ENCODE peak calls at places on chromosomes 16 and 17, in six cellular contexts. One of them, this sample, is unnamed.
A peak's percentile ranks its signal among the peaks of the same experiment; 100 is the strongest.

GRCh38 chr17:58319181-58320162 is 9.1 kb downstream of the TSPOAP1 start:
- DNase-seq in colonic mucosa: no peak
- DNase-seq in WERI-Rb-1: no peak
- DNase-seq in thoracic aorta: no peak
- DNase-seq in small intestine: no peak
- DNase-seq in fibroblast of lung: no peak
- DNase-seq in this sample: peak; percentile 50

GRCh38 chr17:7216242-7217112 is 3.2 kb downstream of the DLG4 start:
- DNase-seq in small intestine: no peak
- DNase-seq in WERI-Rb-1: no peak
- DNase-seq in colonic mucosa: no peak
- DNase-seq in thoracic aorta: no peak
- DNase-seq in fibroblast of lung: no peak
- DNase-seq in this sample: no peak

GRCh38 chr17:21213491-21214014 is 408 bp downstream of the TMEM11 start:
- DNase-seq in thoracic aorta: no peak
- DNase-seq in colonic mucosa: no peak
- DNase-seq in fibroblast of lung: no peak
- DNase-seq in small intestine: peak; percentile 17
- DNase-seq in WERI-Rb-1: no peak
- DNase-seq in this sample: peak; percentile 88

GRCh38 chr16:72621651-72622050 is 426.3 kb downstream of the ZFHX3 start:
- DNase-seq in small intestine: no peak
- DNase-seq in colonic mucosa: no peak
- DNase-seq in fibroblast of lung: peak; percentile 11
- DNase-seq in WERI-Rb-1: no peak
- DNase-seq in thoracic aorta: no peak
- DNase-seq in this sample: no peak

GRCh38 chr16:46972971-46973456 is 460 bp downstream of the DNAJA2 start:
- DNase-seq in small intestine: no peak
- DNase-seq in fibroblast of lung: peak; percentile 25
- DNase-seq in thoracic aorta: no peak
- DNase-seq in colonic mucosa: peak; percentile 53
- DNase-seq in WERI-Rb-1: peak; percentile 21
- DNase-seq in this sample: peak; percentile 80

GRCh38 chr16:71924710-71925109 is 29.4 kb downstream of the IST1 start:
- DNase-seq in small intestine: no peak
- DNase-seq in WERI-Rb-1: no peak
- DNase-seq in thoracic aorta: no peak
- DNase-seq in colonic mucosa: no peak
- DNase-seq in fibroblast of lung: no peak
- DNase-seq in this sample: no peak

GRCh38 chr17:82492647-82493516 is 26.6 kb upstream of the FOXK2 start:
- DNase-seq in fibroblast of lung: peak; percentile 77
- DNase-seq in WERI-Rb-1: no peak
- DNase-seq in thoracic aorta: no peak
- DNase-seq in colonic mucosa: no peak
- DNase-seq in small intestine: no peak
- DNase-seq in this sample: peak; percentile 28

GRCh38 chr17:74677558-74678466 is 34.9 kb downstream of the CD300LF start:
- DNase-seq in colonic mucosa: no peak
- DNase-seq in fibroblast of lung: peak; percentile 1
- DNase-seq in WERI-Rb-1: peak; percentile 95
- DNase-seq in thoracic aorta: no peak
- DNase-seq in small intestine: peak; percentile 13
- DNase-seq in this sample: no peak

GRCh38 chr16:51151435-51151950 is 423 bp upstream of the SALL1 start:
- DNase-seq in WERI-Rb-1: peak; percentile 94
- DNase-seq in colonic mucosa: peak; percentile 31
- DNase-seq in fibroblast of lung: peak; percentile 92
- DNase-seq in small intestine: no peak
- DNase-seq in thoracic aorta: no peak
- DNase-seq in this sample: peak; percentile 95

GRCh38 chr17:47999612-48000011 is 28.7 kb downstream of the CDK5RAP3 start:
- DNase-seq in WERI-Rb-1: peak; percentile 73
- DNase-seq in colonic mucosa: no peak
- DNase-seq in small intestine: peak; percentile 17
- DNase-seq in fibroblast of lung: peak; percentile 72
- DNase-seq in thoracic aorta: no peak
- DNase-seq in this sample: peak; percentile 51

GRCh38 chr16:1614226-1615102 is 2.3 kb downstream of the CRAMP1 start:
- DNase-seq in colonic mucosa: peak; percentile 22
- DNase-seq in small intestine: peak; percentile 15
- DNase-seq in fibroblast of lung: peak; percentile 38
- DNase-seq in thoracic aorta: no peak
- DNase-seq in WERI-Rb-1: peak; percentile 28
- DNase-seq in this sample: peak; percentile 89

GRCh38 chr17:929547-929946 is 50.0 kb downstream of the NXN start:
- DNase-seq in WERI-Rb-1: peak; percentile 78
- DNase-seq in small intestine: no peak
- DNase-seq in thoracic aorta: no peak
- DNase-seq in fibroblast of lung: no peak
- DNase-seq in colonic mucosa: no peak
- DNase-seq in this sample: peak; percentile 32

GRCh38 chr16:70660672-70661350 is 14.5 kb downstream of the IL34 start:
- DNase-seq in WERI-Rb-1: no peak
- DNase-seq in thoracic aorta: no peak
- DNase-seq in colonic mucosa: no peak
- DNase-seq in small intestine: no peak
- DNase-seq in fibroblast of lung: no peak
- DNase-seq in this sample: peak; percentile 88

GRCh38 chr17:2937331-2938003 is 125.9 kb downstream of the OR1D5 start:
- DNase-seq in small intestine: no peak
- DNase-seq in thoracic aorta: no peak
- DNase-seq in WERI-Rb-1: no peak
- DNase-seq in colonic mucosa: no peak
- DNase-seq in fibroblast of lung: no peak
- DNase-seq in this sample: no peak

GRCh38 chr17:624341-624860 is 90.2 kb downstream of the VPS53 start:
- DNase-seq in fibroblast of lung: no peak
- DNase-seq in small intestine: no peak
- DNase-seq in WERI-Rb-1: no peak
- DNase-seq in colonic mucosa: no peak
- DNase-seq in thoracic aorta: no peak
- DNase-seq in this sample: no peak

GRCh38 chr16:22970191-22970845 is 156.4 kb downstream of the HS3ST2 start:
- DNase-seq in WERI-Rb-1: peak; percentile 18
- DNase-seq in small intestine: no peak
- DNase-seq in fibroblast of lung: no peak
- DNase-seq in thoracic aorta: no peak
- DNase-seq in colonic mucosa: no peak
- DNase-seq in this sample: peak; percentile 16

GRCh38 chr17:78716814-78717393 is 65.2 kb downstream of the CYTH1 start:
- DNase-seq in WERI-Rb-1: peak; percentile 74
- DNase-seq in small intestine: peak; percentile 65
- DNase-seq in thoracic aorta: no peak
- DNase-seq in colonic mucosa: peak; percentile 83
- DNase-seq in fibroblast of lung: peak; percentile 43
- DNase-seq in this sample: peak; percentile 71

GRCh38 chr17:59423903-59424302 is 92.4 kb downstream of the YPEL2 start:
- DNase-seq in small intestine: no peak
- DNase-seq in thoracic aorta: no peak
- DNase-seq in WERI-Rb-1: no peak
- DNase-seq in fibroblast of lung: no peak
- DNase-seq in colonic mucosa: no peak
- DNase-seq in this sample: no peak

GRCh38 chr16:27973678-27974077 is 89.8 kb downstream of the GSG1L start:
- DNase-seq in thoracic aorta: no peak
- DNase-seq in fibroblast of lung: no peak
- DNase-seq in WERI-Rb-1: peak; percentile 45
- DNase-seq in colonic mucosa: no peak
- DNase-seq in small intestine: no peak
- DNase-seq in this sample: peak; percentile 33

GRCh38 chr16:10589106-10589505 is 8.7 kb upstream of the EMP2 start:
- DNase-seq in colonic mucosa: no peak
- DNase-seq in small intestine: no peak
- DNase-seq in thoracic aorta: no peak
- DNase-seq in WERI-Rb-1: no peak
- DNase-seq in fibroblast of lung: peak; percentile 22
- DNase-seq in this sample: no peak

GRCh38 chr17:57898487-57899311 is 48.9 kb upstream of the MRPS23 start:
- DNase-seq in thoracic aorta: no peak
- DNase-seq in small intestine: no peak
- DNase-seq in WERI-Rb-1: peak; percentile 85
- DNase-seq in fibroblast of lung: peak; percentile 78
- DNase-seq in colonic mucosa: no peak
- DNase-seq in this sample: peak; percentile 92

GRCh38 chr17:78868391-78868790 is 27.8 kb upstream of the USP36 start:
- DNase-seq in fibroblast of lung: peak; percentile 73
- DNase-seq in colonic mucosa: no peak
- DNase-seq in small intestine: no peak
- DNase-seq in WERI-Rb-1: no peak
- DNase-seq in thoracic aorta: no peak
- DNase-seq in this sample: no peak

GRCh38 chr16:20901441-20902112 is 1.0 kb downstream of the LYRM1 start:
- DNase-seq in WERI-Rb-1: peak; percentile 20
- DNase-seq in small intestine: peak; percentile 42
- DNase-seq in thoracic aorta: no peak
- DNase-seq in fibroblast of lung: peak; percentile 60
- DNase-seq in colonic mucosa: peak; percentile 65
- DNase-seq in this sample: peak; percentile 57

GRCh38 chr17:7854851-7855642 is at the start of gene TMEM88:
- DNase-seq in fibroblast of lung: no peak
- DNase-seq in WERI-Rb-1: no peak
- DNase-seq in colonic mucosa: peak; percentile 25
- DNase-seq in thoracic aorta: no peak
- DNase-seq in small intestine: no peak
- DNase-seq in this sample: peak; percentile 93

GRCh38 chr17:7745748-7746470 is 28.4 kb downstream of the DNAH2 start:
- DNase-seq in colonic mucosa: no peak
- DNase-seq in fibroblast of lung: peak; percentile 87
- DNase-seq in WERI-Rb-1: no peak
- DNase-seq in thoracic aorta: no peak
- DNase-seq in small intestine: no peak
- DNase-seq in this sample: no peak

GRCh38 chr16:4936991-4937781 is at the start of gene PPL:
- DNase-seq in colonic mucosa: peak; percentile 96
- DNase-seq in small intestine: peak; percentile 97
- DNase-seq in fibroblast of lung: no peak
- DNase-seq in thoracic aorta: no peak
- DNase-seq in WERI-Rb-1: peak; percentile 95
- DNase-seq in this sample: peak; percentile 99

GRCh38 chr16:50310308-50311133 is 44.2 kb downstream of the ADCY7 start:
- DNase-seq in WERI-Rb-1: no peak
- DNase-seq in thoracic aorta: no peak
- DNase-seq in small intestine: no peak
- DNase-seq in colonic mucosa: no peak
- DNase-seq in fibroblast of lung: no peak
- DNase-seq in this sample: peak; percentile 70

GRCh38 chr17:30346211-30346831 is 12.5 kb upstream of the TMIGD1 start:
- DNase-seq in small intestine: no peak
- DNase-seq in fibroblast of lung: no peak
- DNase-seq in thoracic aorta: no peak
- DNase-seq in WERI-Rb-1: no peak
- DNase-seq in colonic mucosa: no peak
- DNase-seq in this sample: no peak

GRCh38 chr16:25106567-25107465 is 4.7 kb upstream of the LCMT1 start:
- DNase-seq in colonic mucosa: peak; percentile 95
- DNase-seq in thoracic aorta: peak; percentile 82
- DNase-seq in small intestine: peak; percentile 91
- DNase-seq in WERI-Rb-1: peak; percentile 92
- DNase-seq in fibroblast of lung: peak; percentile 83
- DNase-seq in this sample: peak; percentile 98

GRCh38 chr16:165218-165538 is 600 bp upstream of the HBM start:
- DNase-seq in WERI-Rb-1: no peak
- DNase-seq in fibroblast of lung: no peak
- DNase-seq in thoracic aorta: no peak
- DNase-seq in small intestine: no peak
- DNase-seq in colonic mucosa: no peak
- DNase-seq in this sample: peak; percentile 89
- H3K4me3 ChIP-seq in WERI-Rb-1: peak overlapping the region; percentile 54
- H3K4me3 ChIP-seq in fibroblast of lung: no peak overlapping the region
- H3K4me3 ChIP-seq in thoracic aorta: peak overlapping the region; percentile 50
- H3K4me3 ChIP-seq in small intestine: no peak overlapping the region
- H3K4me3 ChIP-seq in colonic mucosa: no peak overlapping the region
- H3K4me3 ChIP-seq in this sample: peak overlapping the region; percentile 24

DNA sequence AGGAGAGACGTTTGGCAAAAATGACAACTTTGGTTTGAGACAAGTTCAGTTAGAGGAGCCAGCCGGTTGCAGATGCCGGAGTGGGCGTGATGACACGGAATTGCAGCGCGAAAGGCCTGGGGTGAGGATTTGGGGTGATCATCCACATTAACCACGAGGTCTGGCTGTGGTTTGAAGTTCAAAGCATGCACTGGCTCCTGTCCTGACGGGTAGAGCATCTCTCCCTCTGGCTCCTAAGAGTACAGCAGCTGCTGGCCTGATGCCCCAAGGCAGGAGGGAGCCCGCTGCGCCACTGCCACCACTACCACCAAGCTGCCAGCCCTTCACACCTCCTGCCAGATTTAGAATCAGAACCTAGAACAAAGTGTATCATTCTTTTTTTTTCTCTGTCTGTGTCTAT is 3.7 kb downstream of the RHBDL3 start:
- DNase-seq in small intestine: no peak
- DNase-seq in colonic mucosa: no peak
- DNase-seq in WERI-Rb-1: no peak
- DNase-seq in thoracic aorta: no peak
- DNase-seq in fibroblast of lung: no peak
- DNase-seq in this sample: peak; percentile 27
- H3K27me3 ChIP-seq in small intestine: peaks cover 18% of the 10 kb centered on the region
- H3K27me3 ChIP-seq in colonic mucosa: peaks cover 43% of the 10 kb centered on the region
- H3K27me3 ChIP-seq in WERI-Rb-1: no peaks in the 10 kb centered on the region
- H3K27me3 ChIP-seq in thoracic aorta: no peaks in the 10 kb centered on the region
- H3K27me3 ChIP-seq in fibroblast of lung: peaks cover 41% of the 10 kb centered on the region
- H3K27me3 ChIP-seq in this sample: peaks cover 44% of the 10 kb centered on the region

DNA sequence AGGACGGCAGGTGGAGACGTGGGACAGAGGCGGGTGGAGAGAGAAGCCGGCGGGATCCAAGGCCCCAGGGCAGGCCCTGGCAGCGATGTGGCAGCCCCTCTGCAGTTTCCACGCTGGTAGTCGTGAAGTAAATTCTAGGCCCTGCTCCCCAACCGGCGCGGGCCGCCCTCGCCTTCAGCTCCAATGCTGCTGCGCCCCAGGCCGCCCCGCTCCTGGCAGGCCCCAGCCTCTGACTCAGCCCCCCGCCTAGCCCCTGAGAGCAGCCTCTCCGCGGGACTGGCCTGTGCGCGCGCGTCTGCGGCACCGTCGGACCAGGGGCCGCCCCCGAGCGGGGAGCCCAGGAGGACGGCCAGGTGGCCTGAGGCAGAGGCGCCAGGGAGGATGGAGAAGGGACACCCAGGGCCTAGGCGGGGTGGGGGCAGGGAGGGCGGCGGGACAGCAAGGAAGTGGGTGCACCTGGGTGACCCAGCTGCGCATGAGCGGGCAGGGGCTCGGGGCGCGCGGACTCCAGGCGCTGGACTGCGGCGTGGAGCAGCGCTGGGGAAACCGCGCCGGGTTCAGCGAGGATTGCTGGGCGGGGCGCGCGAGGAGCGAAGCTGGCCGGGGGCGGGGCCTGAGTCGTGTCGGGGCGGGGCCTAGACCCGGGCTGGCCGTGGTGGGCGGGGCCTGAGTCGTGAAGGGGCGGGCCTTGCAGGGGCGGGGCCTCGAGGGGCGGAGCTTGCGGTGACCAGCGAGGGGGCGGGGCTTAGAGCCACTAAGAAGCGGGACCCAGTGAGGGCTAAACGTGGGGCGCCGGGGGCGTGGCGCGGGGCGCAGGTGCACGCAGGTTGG is 29.6 kb downstream of the ZNF778 start:
- DNase-seq in small intestine: peak; percentile 85
- DNase-seq in thoracic aorta: peak; percentile 42
- DNase-seq in WERI-Rb-1: no peak
- DNase-seq in colonic mucosa: peak; percentile 95
- DNase-seq in fibroblast of lung: peak; percentile 63
- DNase-seq in this sample: peak; percentile 100
- H3K4me3 ChIP-seq in small intestine: peak overlapping the region; percentile 30
- H3K4me3 ChIP-seq in thoracic aorta: peak overlapping the region; percentile 76
- H3K4me3 ChIP-seq in WERI-Rb-1: no peak overlapping the region
- H3K4me3 ChIP-seq in colonic mucosa: peak overlapping the region; percentile 38
- H3K4me3 ChIP-seq in fibroblast of lung: peak overlapping the region; percentile 58
- H3K4me3 ChIP-seq in this sample: peak overlapping the region; percentile 47

GRCh38 chr16:88989852-88990547 is 13.0 kb upstream of the CBFA2T3 start:
- DNase-seq in small intestine: no peak
- DNase-seq in WERI-Rb-1: no peak
- DNase-seq in fibroblast of lung: no peak
- DNase-seq in thoracic aorta: no peak
- DNase-seq in colonic mucosa: no peak
- DNase-seq in this sample: no peak
- H3K27me3 ChIP-seq in small intestine: no peaks in the 10 kb centered on the region
- H3K27me3 ChIP-seq in WERI-Rb-1: no peaks in the 10 kb centered on the region
- H3K27me3 ChIP-seq in fibroblast of lung: peaks cover 7% of the 10 kb centered on the region
- H3K27me3 ChIP-seq in thoracic aorta: no peaks in the 10 kb centered on the region
- H3K27me3 ChIP-seq in colonic mucosa: no peaks in the 10 kb centered on the region
- H3K27me3 ChIP-seq in this sample: no peaks in the 10 kb centered on the region